ENCODE peak calls at places on chromosomes 13 and 19, in eight cellular contexts. N is HepG2, K is breast epithelium, L is ovary, Q is uterus, F is tibial nerve, O is stomach, E is adrenal gland. T is an unnamed sample.

GRCh38 chr19:7505682-7506384 is 10.1 kb upstream of the ZNF358 start:
- DNase-seq in Q (no peak), F (no peak), N (no peak), K (no peak), O (no peak), E (no peak), L (peak; percentile 55), T (no peak)

GRCh38 chr19:2113436-2114211 is 16.9 kb downstream of the IZUMO4 start:
- DNase-seq in Q (no peak), L (no peak), K (no peak), F (no peak), N (no peak), E (no peak), O (no peak), T (no peak)

GRCh38 chr19:5719274-5719960 is 529 bp downstream of the LONP1 start:
- DNase-seq in O (no peak), K (peak; percentile 32), F (no peak), L (no peak), Q (no peak), N (no peak), E (no peak), T (no peak)

GRCh38 chr19:3625996-3626472 is 556 bp downstream of the CACTIN start:
- DNase-seq in F (no peak), O (no peak), K (no peak), E (no peak), Q (no peak), L (no peak), N (no peak), T (no peak)

GRCh38 chr19:43789029-43789428 is 8.3 kb upstream of the KCNN4 start:
- DNase-seq in Q (no peak), L (no peak), K (no peak), E (no peak), N (no peak), F (no peak), O (no peak), T (no peak)

GRCh38 chr13:90414691-90415596 is 932.5 kb upstream of the MIR17HG start:
- DNase-seq in N (no peak), K (no peak), Q (no peak), F (no peak), O (no peak), E (no peak), L (no peak), T (no peak)

GRCh38 chr13:19681517-19681916 is 48.1 kb downstream of the MPHOSPH8 start:
- DNase-seq in Q (no peak), E (no peak), N (no peak), L (no peak), F (no peak), O (no peak), K (no peak), T (no peak)

GRCh38 chr13:101242720-101243119 is 173.6 kb downstream of the NALCN start:
- DNase-seq in E (no peak), L (no peak), Q (no peak), O (no peak), N (no peak), K (no peak), F (no peak), T (no peak)

GRCh38 chr13:70856025-70856424 is 747.8 kb upstream of the KLHL1 start:
- DNase-seq in K (no peak), F (no peak), Q (no peak), O (no peak), E (no peak), N (no peak), L (no peak), T (no peak)

GRCh38 chr19:35206379-35206778 is 22.2 kb downstream of the FAM187B start:
- DNase-seq in E (no peak), F (no peak), L (no peak), Q (no peak), O (no peak), K (no peak), N (no peak), T (no peak)
- H3K4me1 ChIP-seq in E (no peaks in the 10 kb centered on the region), F (no peaks in the 10 kb centered on the region), L (no peaks in the 10 kb centered on the region), Q (no peaks in the 10 kb centered on the region), O (peaks cover 23% of the 10 kb centered on the region), K (no peaks in the 10 kb centered on the region), N (peaks cover 8% of the 10 kb centered on the region), T (no peaks in the 10 kb centered on the region)

GRCh38 chr19:40690050-40690698 is at the start of gene NUMBL:
- DNase-seq in Q (no peak), L (no peak), O (no peak), F (no peak), K (no peak), E (no peak), N (no peak), T (no peak)

GRCh38 chr19:40692212-40692551 is 1.7 kb upstream of the NUMBL start:
- DNase-seq in O (no peak), N (no peak), E (no peak), L (no peak), F (no peak), Q (no peak), K (no peak), T (no peak)

GRCh38 chr19:40689339-40690049 is 957 bp downstream of the NUMBL start:
- DNase-seq in L (peak; percentile 65), E (no peak), K (no peak), Q (no peak), O (no peak), N (no peak), F (no peak), T (peak; percentile 44)

GRCh38 chr19:40691421-40692211 is 1.2 kb upstream of the NUMBL start:
- DNase-seq in K (no peak), N (no peak), L (peak; percentile 67), E (no peak), F (no peak), Q (peak; percentile 46), O (no peak), T (peak; percentile 59)

DNA sequence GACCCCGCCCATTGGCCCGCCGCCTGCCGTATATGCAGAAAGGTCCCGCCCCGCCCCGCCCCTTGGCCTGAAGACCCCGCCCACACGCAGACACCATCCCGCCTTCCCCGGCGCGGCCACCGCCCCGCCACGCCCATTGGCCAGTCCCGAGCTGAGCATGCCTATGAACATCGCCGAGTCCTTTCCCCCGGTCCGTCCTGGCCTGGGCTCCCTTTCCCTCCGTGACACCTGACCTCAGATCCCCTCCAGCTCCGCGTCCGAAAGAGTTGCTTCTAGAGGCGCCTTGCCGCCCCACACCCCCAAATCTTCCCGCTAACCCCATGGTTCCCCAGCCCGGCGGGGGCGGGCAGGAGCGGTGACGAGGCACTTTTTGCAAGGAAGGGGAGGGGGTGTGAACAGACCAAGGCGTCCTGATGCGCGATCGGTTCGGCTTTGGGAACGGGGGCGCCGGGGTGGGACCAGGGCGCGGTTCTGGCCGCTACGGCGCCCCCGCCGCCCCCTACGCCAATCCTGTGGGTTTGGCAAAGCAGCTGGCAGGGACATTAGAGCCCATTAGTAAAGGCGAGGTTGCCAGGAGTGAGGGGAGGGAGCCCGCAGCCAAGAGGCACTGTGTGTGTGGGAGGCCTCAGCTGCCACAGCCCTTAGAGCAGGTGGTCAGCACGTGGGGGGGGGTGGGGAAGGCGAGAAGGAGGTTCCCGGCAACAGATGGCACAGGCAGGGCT is 409 bp upstream of the NUMBL start:
- DNase-seq in K (peak; percentile 90), E (peak; percentile 94), N (no peak), F (peak; percentile 98), Q (peak; percentile 94), L (peak; percentile 97), O (peak; percentile 96), T (peak; percentile 96)
- TF ChIP-seq POLR2A in K (peak; percentile 14), E (no peak), N (no peak), F (no peak), Q (no peak), L (peak; percentile 39), O (no peak), T (no peak)

GRCh38 chr19:39745645-39746044 is 7.8 kb upstream of the CLC start:
- DNase-seq in K (no peak), O (no peak), E (no peak), N (no peak), L (no peak), Q (no peak), F (no peak), T (no peak)
- H3K36me3 ChIP-seq in K (no peaks in the 10 kb centered on the region), O (no peaks in the 10 kb centered on the region), E (no peaks in the 10 kb centered on the region), N (no peaks in the 10 kb centered on the region), L (no peaks in the 10 kb centered on the region), Q (no peaks in the 10 kb centered on the region), F (no peaks in the 10 kb centered on the region), T (no peaks in the 10 kb centered on the region)

GRCh38 chr13:52447354-52447753 is 3.1 kb downstream of the VPS36 start:
- DNase-seq in K (no peak), F (no peak), Q (no peak), N (no peak), L (no peak), O (no peak), E (no peak), T (no peak)
- H3K4me1 ChIP-seq in K (peaks cover 15% of the 10 kb centered on the region), F (peaks cover 15% of the 10 kb centered on the region), Q (no peaks in the 10 kb centered on the region), N (peaks cover 27% of the 10 kb centered on the region), L (peaks cover 9% of the 10 kb centered on the region), O (peaks cover 46% of the 10 kb centered on the region), E (peaks cover 8% of the 10 kb centered on the region), T (peaks cover 20% of the 10 kb centered on the region)